ENCODE peak calls at places on chromosomes 16 and 17, in five cellular contexts. One of them, this sample, is unnamed.

GRCh38 chr17:82029391-82029790 is 2.1 kb upstream of the RAC3 start:
- DNase-seq in HepG2: no peak
- DNase-seq in K562: no peak
- DNase-seq in GM12878: no peak
- DNase-seq in H1: no peak
- DNase-seq in this sample: no peak

GRCh38 chr16:14071576-14072271 is 605 bp downstream of the MRTFB start:
- DNase-seq in HepG2: peak
- DNase-seq in K562: no peak
- DNase-seq in GM12878: no peak
- DNase-seq in H1: no peak
- DNase-seq in this sample: no peak

GRCh38 chr17:44170499-44171201 is at the start of gene ASB16:
- DNase-seq in HepG2: no peak
- DNase-seq in GM12878: no peak
- DNase-seq in K562: no peak
- DNase-seq in H1: no peak
- DNase-seq in this sample: no peak

GRCh38 chr16:48462146-48462740 is 77.0 kb upstream of the SIAH1 start:
- DNase-seq in H1: no peak
- DNase-seq in K562: no peak
- DNase-seq in HepG2: no peak
- DNase-seq in GM12878: no peak
- DNase-seq in this sample: no peak

GRCh38 chr17:59257101-59257500 is 36.8 kb downstream of the GDPD1 start:
- DNase-seq in HepG2: no peak
- DNase-seq in K562: no peak
- DNase-seq in H1: no peak
- DNase-seq in GM12878: no peak
- DNase-seq in this sample: no peak

GRCh38 chr17:59219992-59220327 is 351 bp upstream of the GDPD1 start:
- DNase-seq in HepG2: peak
- DNase-seq in GM12878: no peak
- DNase-seq in K562: no peak
- DNase-seq in H1: no peak
- DNase-seq in this sample: no peak

GRCh38 chr17:45770632-45771472 is 13.3 kb upstream of the CRHR1 start:
- DNase-seq in HepG2: no peak
- DNase-seq in K562: no peak
- DNase-seq in H1: no peak
- DNase-seq in GM12878: no peak
- DNase-seq in this sample: no peak

GRCh38 chr17:39963826-39964225 is 1.0 kb downstream of the GSDMA start:
- DNase-seq in H1: no peak
- DNase-seq in GM12878: no peak
- DNase-seq in HepG2: no peak
- DNase-seq in K562: no peak
- DNase-seq in this sample: no peak

GRCh38 chr17:22310717-22311686 is 618.7 kb downstream of the KCNJ18 start:
- DNase-seq in K562: peak
- DNase-seq in H1: no peak
- DNase-seq in GM12878: no peak
- DNase-seq in HepG2: peak
- DNase-seq in this sample: no peak

GRCh38 chr17:27945333-27945616 is 52.1 kb upstream of the LYRM9 start:
- DNase-seq in K562: no peak
- DNase-seq in HepG2: no peak
- DNase-seq in H1: no peak
- DNase-seq in GM12878: no peak
- DNase-seq in this sample: no peak

GRCh38 chr16:15949210-15950166 is at the start of gene ABCC1:
- DNase-seq in GM12878: no peak
- DNase-seq in HepG2: peak
- DNase-seq in K562: peak
- DNase-seq in H1: no peak
- DNase-seq in this sample: no peak

GRCh38 chr16:16001856-16002255 is 52.4 kb downstream of the ABCC1 start:
- DNase-seq in H1: no peak
- DNase-seq in HepG2: no peak
- DNase-seq in GM12878: no peak
- DNase-seq in K562: no peak
- DNase-seq in this sample: no peak

GRCh38 chr17:74369221-74369620 is 1.9 kb downstream of the GPR142 start:
- DNase-seq in K562: no peak
- DNase-seq in GM12878: no peak
- DNase-seq in HepG2: no peak
- DNase-seq in H1: no peak
- DNase-seq in this sample: no peak

GRCh38 chr17:13429201-13429600 is 172.5 kb downstream of the HS3ST3A1 start:
- DNase-seq in HepG2: no peak
- DNase-seq in GM12878: no peak
- DNase-seq in K562: no peak
- DNase-seq in H1: no peak
- DNase-seq in this sample: no peak

GRCh38 chr17:75908201-75908600 is 3.5 kb upstream of the MRPL38 start:
- DNase-seq in H1: no peak
- DNase-seq in HepG2: no peak
- DNase-seq in GM12878: no peak
- DNase-seq in K562: no peak
- DNase-seq in this sample: no peak

GRCh38 chr17:1725642-1726511 is 1.4 kb downstream of the WDR81 start:
- DNase-seq in H1: no peak
- DNase-seq in GM12878: no peak
- DNase-seq in HepG2: no peak
- DNase-seq in K562: no peak
- DNase-seq in this sample: no peak

DNA sequence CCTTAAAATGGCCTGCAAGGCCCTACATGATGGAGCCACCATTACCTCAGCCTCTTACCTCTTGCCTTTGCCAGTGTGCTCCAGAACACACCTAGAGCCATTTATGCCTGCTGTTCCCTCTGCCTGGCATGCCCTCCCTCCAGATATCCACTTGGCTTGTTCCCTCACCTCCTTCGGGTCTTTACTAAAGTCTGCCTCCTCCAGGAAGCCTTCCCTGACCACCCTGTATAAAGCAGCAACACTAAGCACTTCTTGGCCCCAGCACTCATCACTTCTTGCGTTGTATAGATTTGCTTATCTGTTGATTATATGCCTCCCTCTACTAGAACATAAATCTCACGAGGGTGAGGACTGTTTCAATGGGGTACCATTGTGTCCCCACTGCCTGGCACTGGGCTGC is 25.3 kb downstream of the ANKRD40 start:
- DNase-seq in H1: no peak
- DNase-seq in GM12878: no peak
- DNase-seq in HepG2: no peak
- DNase-seq in K562: no peak
- DNase-seq in this sample: no peak
- H3K4me2 ChIP-seq in H1: no peak
- H3K4me2 ChIP-seq in GM12878: no peak
- H3K4me2 ChIP-seq in HepG2: no peak
- H3K4me2 ChIP-seq in K562: no peak
- H3K4me2 ChIP-seq in this sample: no peak

GRCh38 chr16:22337849-22338248 is 36.6 kb downstream of the CDR2 start:
- DNase-seq in K562: no peak
- DNase-seq in H1: no peak
- DNase-seq in GM12878: no peak
- DNase-seq in HepG2: no peak
- DNase-seq in this sample: no peak
- TF ChIP-seq CTCF in K562: no peak
- TF ChIP-seq CTCF in H1: no peak
- TF ChIP-seq CTCF in GM12878: no peak
- TF ChIP-seq CTCF in HepG2: no peak
- TF ChIP-seq CTCF in this sample: no peak

DNA sequence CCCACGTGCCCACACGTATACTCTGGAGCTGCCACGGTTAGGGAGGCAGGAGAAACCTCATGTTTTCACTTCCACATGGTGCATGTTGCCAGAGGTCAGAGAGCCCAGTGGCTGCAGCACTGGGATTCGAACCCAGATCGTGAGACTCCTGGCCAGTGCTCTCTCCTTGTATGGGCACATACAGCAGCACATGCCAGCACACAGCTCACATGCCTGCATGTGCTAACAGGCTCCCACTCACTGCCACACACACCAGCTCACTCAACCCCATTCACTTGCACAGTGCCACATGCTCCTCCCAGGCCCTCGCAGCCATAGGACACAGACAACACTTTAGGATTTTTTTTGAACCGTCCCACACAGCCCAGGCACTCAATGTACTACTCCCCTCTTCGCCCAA is 49.5 kb upstream of the MRPS23 start:
- DNase-seq in HepG2: no peak
- DNase-seq in H1: no peak
- DNase-seq in GM12878: no peak
- DNase-seq in K562: no peak
- DNase-seq in this sample: no peak
- TF ChIP-seq ZNF274 in HepG2: no peak
- TF ChIP-seq ZNF274 in H1: no peak
- TF ChIP-seq ZNF274 in GM12878: no peak
- TF ChIP-seq ZNF274 in K562: no peak
- TF ChIP-seq ZNF274 in this sample: no peak

GRCh38 chr16:30180741-30181140 is 2.7 kb upstream of the CORO1A start:
- DNase-seq in H1: no peak
- DNase-seq in HepG2: no peak
- DNase-seq in GM12878: no peak
- DNase-seq in K562: no peak
- DNase-seq in this sample: no peak
- H3K4me2 ChIP-seq in H1: no peak
- H3K4me2 ChIP-seq in HepG2: peak
- H3K4me2 ChIP-seq in GM12878: no peak
- H3K4me2 ChIP-seq in K562: no peak
- H3K4me2 ChIP-seq in this sample: no peak

GRCh38 chr16:397135-397661 is at the start of gene NME4:
- DNase-seq in HepG2: no peak
- DNase-seq in H1: no peak
- DNase-seq in GM12878: no peak
- DNase-seq in K562: peak
- DNase-seq in this sample: no peak

GRCh38 chr16:396199-396598 is 800 bp upstream of the NME4 start:
- DNase-seq in K562: no peak
- DNase-seq in HepG2: no peak
- DNase-seq in GM12878: no peak
- DNase-seq in H1: no peak
- DNase-seq in this sample: no peak

GRCh38 chr16:398551-399277 is 1.7 kb downstream of the NME4 start:
- DNase-seq in H1: no peak
- DNase-seq in K562: no peak
- DNase-seq in HepG2: no peak
- DNase-seq in GM12878: no peak
- DNase-seq in this sample: no peak

GRCh38 chr16:397736-398332 is 835 bp downstream of the NME4 start:
- DNase-seq in GM12878: no peak
- DNase-seq in K562: peak
- DNase-seq in HepG2: peak
- DNase-seq in H1: no peak
- DNase-seq in this sample: peak

DNA sequence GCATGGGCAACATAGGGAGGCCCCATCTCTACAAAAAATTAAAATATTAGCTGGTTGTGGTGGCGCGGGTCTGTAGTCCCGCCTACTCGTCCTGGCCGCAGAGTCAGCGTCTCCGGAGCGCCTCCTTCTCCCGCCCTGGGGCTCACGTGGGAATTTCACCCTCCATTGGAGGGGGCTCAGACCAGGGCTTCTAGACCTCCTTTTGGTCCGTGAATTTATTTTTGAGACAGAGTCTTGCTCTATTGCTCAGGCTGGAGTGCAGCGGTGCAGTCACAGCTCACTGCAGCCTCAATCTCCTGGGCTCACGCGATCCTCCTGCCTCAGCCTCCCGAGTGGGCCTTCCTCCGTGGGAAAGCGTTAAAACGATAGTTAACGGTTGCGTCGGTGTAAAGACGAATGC is 394 bp upstream of the NME4 start:
- DNase-seq in H1: no peak
- DNase-seq in K562: peak
- DNase-seq in GM12878: no peak
- DNase-seq in HepG2: peak
- DNase-seq in this sample: no peak
- TF ChIP-seq CTCF in H1: no peak
- TF ChIP-seq CTCF in K562: no peak
- TF ChIP-seq CTCF in GM12878: no peak
- TF ChIP-seq CTCF in HepG2: no peak
- TF ChIP-seq CTCF in this sample: no peak

DNA sequence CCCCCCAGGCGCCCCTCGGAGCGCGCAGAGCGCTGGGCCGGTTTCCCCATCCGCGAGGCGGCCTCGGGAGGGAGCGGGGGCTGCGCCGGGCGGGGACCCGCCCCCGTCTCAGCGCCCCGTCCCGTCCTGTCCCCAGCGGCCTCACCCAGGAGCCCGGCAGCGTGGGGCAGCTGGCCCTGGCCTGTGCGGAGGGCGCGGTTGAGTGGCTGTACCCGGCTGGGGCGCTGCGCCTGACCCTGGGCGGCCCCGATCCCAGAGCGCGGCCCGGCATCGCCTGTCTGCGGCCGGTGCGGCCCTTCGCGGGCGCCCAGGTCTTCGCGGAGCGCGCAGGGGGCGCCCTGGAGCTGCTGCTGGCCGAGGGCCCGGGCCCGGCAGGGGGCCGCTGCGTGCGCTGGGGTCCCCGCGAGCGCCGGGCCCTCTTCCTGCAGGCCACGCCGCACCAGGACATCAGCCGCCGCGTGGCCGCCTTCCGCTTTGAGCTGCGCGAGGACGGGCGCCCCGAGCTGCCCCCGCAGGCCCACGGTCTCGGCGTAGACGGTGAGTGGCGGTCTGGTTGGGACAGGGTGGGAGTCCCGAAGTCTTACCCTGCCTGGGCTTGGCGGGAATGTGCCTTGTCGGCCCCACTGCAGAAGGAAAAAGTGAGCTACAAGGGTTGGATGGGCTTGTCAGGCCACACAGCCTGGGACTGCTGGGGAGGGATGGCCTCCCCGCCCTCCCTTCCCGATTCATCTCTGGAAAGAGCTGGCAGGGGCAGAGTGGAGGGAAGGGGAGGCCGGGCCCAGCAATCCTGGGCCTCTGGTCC is 731 bp downstream of the METRN start:
- DNase-seq in K562: peak
- DNase-seq in HepG2: no peak
- DNase-seq in GM12878: no peak
- DNase-seq in H1: no peak
- DNase-seq in this sample: no peak
- TF ChIP-seq ZNF274 in K562: no peak
- TF ChIP-seq ZNF274 in HepG2: no peak
- TF ChIP-seq ZNF274 in GM12878: no peak
- TF ChIP-seq ZNF274 in H1: no peak
- TF ChIP-seq ZNF274 in this sample: no peak

GRCh38 chr17:50106393-50107131 is 11.4 kb downstream of the PDK2 start:
- DNase-seq in GM12878: no peak
- DNase-seq in H1: no peak
- DNase-seq in HepG2: no peak
- DNase-seq in K562: no peak
- DNase-seq in this sample: no peak
- H3K4me2 ChIP-seq in GM12878: no peak
- H3K4me2 ChIP-seq in H1: no peak
- H3K4me2 ChIP-seq in HepG2: no peak
- H3K4me2 ChIP-seq in K562: no peak
- H3K4me2 ChIP-seq in this sample: no peak

This sample was measured in HCT116.